ENCODE peak calls at places on chromosome 15, in ten cellular contexts. B, Z, Q, G, C, H, N, F, V and J are unnamed samples.

GRCh38 chr15:85899927-85900326 is 105.2 kb upstream of the KLHL25 start:
- DNase-seq in F (no peak), N (no peak), G (no peak), Q (no peak), B (no peak), Z (no peak), H (no peak), V (no peak), C (no peak), J (no peak)

GRCh38 chr15:85837011-85837433 is 42.3 kb upstream of the KLHL25 start:
- DNase-seq in Z (no peak), Q (peak; percentile 84), C (peak; percentile 29), B (no peak), G (no peak), N (no peak), F (peak; percentile 67), H (no peak), V (peak; percentile 77), J (peak; percentile 38)

GRCh38 chr15:63977102-63977501 is 69.2 kb downstream of the DAPK2 start:
- DNase-seq in Z (no peak), N (no peak), H (no peak), V (no peak), C (no peak), Q (no peak), F (peak; percentile 48), G (peak; percentile 43), B (no peak), J (no peak)

GRCh38 chr15:78024141-78024567 is 53.4 kb downstream of the TBC1D2B start:
- DNase-seq in N (no peak), B (no peak), Z (peak; percentile 94), Q (no peak), C (no peak), H (no peak), G (no peak), V (no peak), F (no peak), J (no peak)

GRCh38 chr15:54820811-54821210 is 375.9 kb downstream of the RSL24D1 start:
- DNase-seq in C (no peak), N (no peak), G (no peak), F (peak; percentile 7), Z (no peak), H (no peak), V (no peak), Q (no peak), B (no peak), J (no peak)

GRCh38 chr15:58138106-58138505 is at the start of gene AQP9:
- DNase-seq in F (no peak), V (no peak), Z (no peak), Q (no peak), B (no peak), N (no peak), C (no peak), H (no peak), G (no peak), J (no peak)

GRCh38 chr15:60905587-60905986 is 323.5 kb downstream of the RORA start:
- DNase-seq in F (peak; percentile 12), V (no peak), C (no peak), Q (no peak), B (no peak), Z (no peak), H (peak; percentile 77), G (no peak), N (no peak), J (no peak)

GRCh38 chr15:60520825-60521368 is 42.0 kb upstream of the ICE2 start:
- DNase-seq in C (no peak), B (peak; percentile 73), F (peak; percentile 81), Z (no peak), G (no peak), N (no peak), Q (peak; percentile 63), H (peak; percentile 80), V (peak; percentile 82), J (peak; percentile 72)

GRCh38 chr15:29364429-29365078 is 94.9 kb upstream of the NSMCE3 start:
- DNase-seq in N (no peak), B (no peak), G (no peak), Q (peak; percentile 4), F (no peak), Z (no peak), C (no peak), V (no peak), H (peak; percentile 66), J (no peak)

GRCh38 chr15:89140595-89140994 is 52.3 kb downstream of the ABHD2 start:
- DNase-seq in N (no peak), C (no peak), H (no peak), Z (no peak), G (no peak), Q (no peak), F (no peak), B (no peak), V (no peak), J (no peak)

GRCh38 chr15:31387483-31388118 is 61.0 kb downstream of the KLF13 start:
- DNase-seq in F (no peak), V (peak; percentile 85), C (no peak), Q (no peak), B (no peak), H (no peak), N (no peak), G (peak; percentile 81), Z (peak; percentile 87), J (no peak)
- TF ChIP-seq POLR2AphosphoS5 in F (no peak), V (peak; percentile 44), C (no peak), Q (no peak), B (no peak), H (no peak), N (no peak), G (peak; percentile 33), Z (peak; percentile 47), J (no peak)

GRCh38 chr15:41827880-41828746 is at the start of gene JMJD7:
- DNase-seq in V (peak; percentile 95), H (peak; percentile 91), Z (peak; percentile 97), G (peak; percentile 98), F (peak; percentile 97), Q (peak; percentile 61), N (peak; percentile 44), C (peak; percentile 97), B (peak; percentile 96), J (peak; percentile 36)

GRCh38 chr15:41825572-41826535 is 2.0 kb upstream of the JMJD7 start:
- DNase-seq in V (no peak), H (peak; percentile 22), Z (no peak), B (no peak), G (no peak), C (no peak), Q (no peak), N (no peak), F (no peak), J (no peak)

GRCh38 chr15:41825145-41825544 is 2.7 kb upstream of the JMJD7 start:
- DNase-seq in N (no peak), F (no peak), B (no peak), Z (no peak), V (no peak), H (no peak), C (no peak), Q (no peak), G (no peak), J (no peak)

GRCh38 chr15:41828747-41829270 is 917 bp downstream of the JMJD7 start:
- DNase-seq in H (no peak), C (no peak), N (no peak), B (no peak), V (no peak), Q (no peak), F (no peak), G (no peak), Z (no peak), J (no peak)

GRCh38 chr15:41827290-41827879 is 507 bp upstream of the JMJD7 start:
- DNase-seq in V (peak; percentile 34), Q (no peak), C (no peak), F (peak; percentile 44), B (no peak), H (peak; percentile 63), Z (peak; percentile 74), G (no peak), N (no peak), J (no peak)
- H3K4me3 ChIP-seq in V (peak overlapping the region; percentile 63), Q (peak overlapping the region; percentile 69), C (peak overlapping the region; percentile 80), F (peak overlapping the region; percentile 95), B (peak overlapping the region; percentile 84), H (peak overlapping the region; percentile 97), Z (peak overlapping the region; percentile 74), G (peak overlapping the region; percentile 77), N (peak overlapping the region; percentile 70), J (peak overlapping the region; percentile 63)

GRCh38 chr15:62570405-62570783 is 405.3 kb upstream of the C2CD4B start:
- DNase-seq in C (no peak), F (no peak), B (no peak), Z (no peak), V (no peak), N (no peak), Q (no peak), H (no peak), G (no peak), J (no peak)

GRCh38 chr15:62568702-62569101 is 403.6 kb upstream of the C2CD4B start:
- DNase-seq in Q (no peak), C (no peak), G (no peak), F (no peak), Z (no peak), V (no peak), N (no peak), H (no peak), B (no peak), J (no peak)

GRCh38 chr15:62572797-62573196 is 407.7 kb upstream of the C2CD4B start:
- DNase-seq in G (no peak), Z (no peak), C (no peak), H (peak; percentile 67), B (no peak), Q (peak; percentile 5), N (no peak), V (no peak), F (no peak), J (no peak)

GRCh38 chr15:62569460-62570404 is 404.6 kb upstream of the C2CD4B start:
- DNase-seq in G (no peak), B (peak; percentile 91), Z (no peak), C (peak; percentile 85), F (peak; percentile 91), Q (peak; percentile 97), N (no peak), V (peak; percentile 92), H (no peak), J (no peak)

DNA sequence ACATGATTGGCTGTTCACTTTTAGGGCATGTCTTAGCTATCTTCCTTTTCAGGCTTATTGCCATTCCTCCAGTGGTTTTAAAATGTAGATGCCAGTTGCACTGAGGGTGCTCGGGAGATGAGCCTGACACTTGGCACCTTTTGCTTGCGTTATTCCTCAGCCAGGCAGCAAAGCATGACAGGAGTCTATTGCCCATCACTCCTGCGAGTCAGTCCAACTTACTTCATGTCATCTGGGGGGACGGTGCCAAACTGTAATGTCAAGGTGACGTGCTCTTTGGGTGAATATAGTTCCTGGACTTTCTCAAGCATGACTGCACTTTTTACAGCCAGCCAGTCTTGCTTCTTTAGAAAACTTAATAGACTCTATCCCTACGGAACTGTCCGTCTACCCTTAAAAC is 406.0 kb upstream of the C2CD4B start:
- DNase-seq in B (no peak), C (no peak), N (no peak), Z (no peak), F (no peak), Q (no peak), G (no peak), H (no peak), V (no peak), J (no peak)
- TF ChIP-seq CTCF in B (no peak), C (no peak), N (no peak), Z (no peak), F (no peak), Q (no peak), G (no peak), H (no peak), V (no peak), J (no peak)

DNA sequence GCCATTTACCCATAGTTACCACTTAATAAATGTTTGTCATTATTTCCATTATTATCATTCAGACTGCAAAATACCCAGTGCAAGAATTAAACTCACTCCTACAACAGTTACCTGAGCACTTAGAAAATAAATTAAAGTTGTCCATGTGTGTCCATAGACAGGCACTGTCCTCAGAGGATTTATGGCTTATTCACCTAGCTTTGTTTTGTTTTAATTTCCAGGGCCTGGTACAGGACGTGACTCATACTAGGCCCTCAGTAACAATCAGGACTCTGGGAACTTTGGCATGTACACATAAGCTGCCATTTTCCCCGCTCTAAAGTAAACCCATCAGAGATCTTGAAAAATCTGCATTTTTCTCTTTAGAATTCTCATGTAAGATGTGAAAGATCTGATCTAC is 458.5 kb upstream of the ARRDC4 start:
- DNase-seq in F (no peak), C (no peak), Q (no peak), V (no peak), H (no peak), N (no peak), G (no peak), B (no peak), Z (no peak), J (no peak)
- TF ChIP-seq POLR2AphosphoS5 in F (no peak), C (no peak), Q (no peak), V (no peak), H (no peak), N (no peak), G (no peak), B (no peak), Z (no peak), J (no peak)